ENCODE peak calls at places on chromosomes 16 and 17, in eight cellular contexts. One of them, this sample, is unnamed.

GRCh38 chr17:42679001-42679491 is 2.3 kb upstream of the PLEKHH3 start:
- DNase-seq in ovary: peak; percentile 77
- DNase-seq in BE2C: peak; percentile 53
- DNase-seq in epithelial cell of proximal tubule: no peak
- DNase-seq in WERI-Rb-1: peak; percentile 83
- DNase-seq in IMR-90: peak; percentile 39
- DNase-seq in AG04449: no peak
- DNase-seq in bronchial epithelial cell: peak; percentile 73
- DNase-seq in this sample: peak; percentile 63

GRCh38 chr16:84672276-84673202 is 24.2 kb downstream of the KLHL36 start:
- DNase-seq in WERI-Rb-1: peak; percentile 58
- DNase-seq in AG04449: no peak
- DNase-seq in ovary: peak; percentile 76
- DNase-seq in IMR-90: peak; percentile 68
- DNase-seq in bronchial epithelial cell: peak; percentile 51
- DNase-seq in epithelial cell of proximal tubule: no peak
- DNase-seq in BE2C: peak; percentile 82
- DNase-seq in this sample: peak; percentile 78

GRCh38 chr16:3829631-3830536 is 50.6 kb downstream of the CREBBP start:
- DNase-seq in IMR-90: peak; percentile 72
- DNase-seq in epithelial cell of proximal tubule: no peak
- DNase-seq in BE2C: no peak
- DNase-seq in bronchial epithelial cell: no peak
- DNase-seq in ovary: no peak
- DNase-seq in WERI-Rb-1: no peak
- DNase-seq in AG04449: no peak
- DNase-seq in this sample: no peak

GRCh38 chr16:11681977-11682654 is 13.9 kb downstream of the SNN start:
- DNase-seq in ovary: no peak
- DNase-seq in BE2C: no peak
- DNase-seq in epithelial cell of proximal tubule: no peak
- DNase-seq in bronchial epithelial cell: no peak
- DNase-seq in IMR-90: no peak
- DNase-seq in WERI-Rb-1: peak; percentile 38
- DNase-seq in AG04449: no peak
- DNase-seq in this sample: no peak

GRCh38 chr16:87000007-87000406 is 317.2 kb downstream of the C16orf95 start:
- DNase-seq in WERI-Rb-1: no peak
- DNase-seq in epithelial cell of proximal tubule: no peak
- DNase-seq in BE2C: no peak
- DNase-seq in ovary: no peak
- DNase-seq in IMR-90: no peak
- DNase-seq in bronchial epithelial cell: no peak
- DNase-seq in AG04449: no peak
- DNase-seq in this sample: no peak

GRCh38 chr16:84412262-84412661 is 43.9 kb downstream of the ATP2C2 start:
- DNase-seq in IMR-90: no peak
- DNase-seq in BE2C: no peak
- DNase-seq in bronchial epithelial cell: no peak
- DNase-seq in epithelial cell of proximal tubule: no peak
- DNase-seq in WERI-Rb-1: no peak
- DNase-seq in AG04449: no peak
- DNase-seq in ovary: no peak
- DNase-seq in this sample: no peak

GRCh38 chr17:29574732-29575510 is 6.4 kb downstream of the TP53I13 start:
- DNase-seq in bronchial epithelial cell: no peak
- DNase-seq in IMR-90: no peak
- DNase-seq in WERI-Rb-1: no peak
- DNase-seq in BE2C: no peak
- DNase-seq in epithelial cell of proximal tubule: no peak
- DNase-seq in ovary: peak; percentile 21
- DNase-seq in AG04449: no peak
- DNase-seq in this sample: no peak

GRCh38 chr16:55261301-55261700 is 62.7 kb upstream of the IRX6 start:
- DNase-seq in epithelial cell of proximal tubule: no peak
- DNase-seq in IMR-90: no peak
- DNase-seq in ovary: no peak
- DNase-seq in AG04449: no peak
- DNase-seq in bronchial epithelial cell: no peak
- DNase-seq in BE2C: no peak
- DNase-seq in WERI-Rb-1: no peak
- DNase-seq in this sample: no peak

GRCh38 chr17:41863074-41863843 is 2.0 kb downstream of the KLHL11 start:
- DNase-seq in WERI-Rb-1: no peak
- DNase-seq in ovary: no peak
- DNase-seq in AG04449: no peak
- DNase-seq in IMR-90: no peak
- DNase-seq in epithelial cell of proximal tubule: no peak
- DNase-seq in bronchial epithelial cell: no peak
- DNase-seq in BE2C: no peak
- DNase-seq in this sample: peak; percentile 28

GRCh38 chr17:61474235-61474927 is 22.2 kb downstream of the TBX4 start:
- DNase-seq in IMR-90: peak; percentile 66
- DNase-seq in ovary: no peak
- DNase-seq in bronchial epithelial cell: peak; percentile 98
- DNase-seq in AG04449: no peak
- DNase-seq in WERI-Rb-1: no peak
- DNase-seq in BE2C: no peak
- DNase-seq in epithelial cell of proximal tubule: no peak
- DNase-seq in this sample: no peak

GRCh38 chr17:76472726-76473125 is 5.3 kb downstream of the AANAT start:
- DNase-seq in IMR-90: no peak
- DNase-seq in WERI-Rb-1: peak; percentile 11
- DNase-seq in epithelial cell of proximal tubule: no peak
- DNase-seq in ovary: no peak
- DNase-seq in bronchial epithelial cell: no peak
- DNase-seq in BE2C: no peak
- DNase-seq in AG04449: no peak
- DNase-seq in this sample: no peak

GRCh38 chr17:53409588-53409987 is 413.1 kb upstream of the KIF2B start:
- DNase-seq in BE2C: no peak
- DNase-seq in bronchial epithelial cell: no peak
- DNase-seq in AG04449: no peak
- DNase-seq in IMR-90: no peak
- DNase-seq in ovary: no peak
- DNase-seq in WERI-Rb-1: no peak
- DNase-seq in epithelial cell of proximal tubule: no peak
- DNase-seq in this sample: no peak

GRCh38 chr17:47276444-47276843 is 22.8 kb downstream of the ITGB3 start:
- DNase-seq in IMR-90: no peak
- DNase-seq in ovary: no peak
- DNase-seq in epithelial cell of proximal tubule: no peak
- DNase-seq in WERI-Rb-1: no peak
- DNase-seq in AG04449: no peak
- DNase-seq in BE2C: no peak
- DNase-seq in bronchial epithelial cell: no peak
- DNase-seq in this sample: no peak

GRCh38 chr17:82129095-82129494 is 31.1 kb upstream of the FASN start:
- DNase-seq in WERI-Rb-1: no peak
- DNase-seq in AG04449: no peak
- DNase-seq in ovary: no peak
- DNase-seq in bronchial epithelial cell: no peak
- DNase-seq in IMR-90: no peak
- DNase-seq in BE2C: no peak
- DNase-seq in epithelial cell of proximal tubule: no peak
- DNase-seq in this sample: no peak
- TF ChIP-seq CTCF in WERI-Rb-1: peak; percentile 43
- TF ChIP-seq CTCF in AG04449: peak; percentile 1
- TF ChIP-seq CTCF in ovary: no peak
- TF ChIP-seq CTCF in bronchial epithelial cell: peak; percentile 20
- TF ChIP-seq CTCF in IMR-90: peak; percentile 6
- TF ChIP-seq CTCF in BE2C: peak; percentile 33
- TF ChIP-seq CTCF in epithelial cell of proximal tubule: peak; percentile 40
- TF ChIP-seq CTCF in this sample: peak; percentile 20

GRCh38 chr17:17950806-17951205 is 21.4 kb downstream of the TOM1L2 start:
- DNase-seq in WERI-Rb-1: no peak
- DNase-seq in ovary: no peak
- DNase-seq in epithelial cell of proximal tubule: no peak
- DNase-seq in bronchial epithelial cell: no peak
- DNase-seq in AG04449: no peak
- DNase-seq in BE2C: no peak
- DNase-seq in IMR-90: no peak
- DNase-seq in this sample: no peak
- TF ChIP-seq CTCF in WERI-Rb-1: peak; percentile 55
- TF ChIP-seq CTCF in ovary: no peak
- TF ChIP-seq CTCF in epithelial cell of proximal tubule: peak; percentile 50
- TF ChIP-seq CTCF in bronchial epithelial cell: peak; percentile 55
- TF ChIP-seq CTCF in AG04449: peak; percentile 5
- TF ChIP-seq CTCF in BE2C: peak; percentile 17
- TF ChIP-seq CTCF in IMR-90: peak; percentile 22
- TF ChIP-seq CTCF in this sample: peak; percentile 22

GRCh38 chr16:71214771-71215381 is 15.6 kb downstream of the HYDIN start:
- DNase-seq in bronchial epithelial cell: peak; percentile 37
- DNase-seq in ovary: no peak
- DNase-seq in AG04449: no peak
- DNase-seq in IMR-90: no peak
- DNase-seq in BE2C: no peak
- DNase-seq in WERI-Rb-1: no peak
- DNase-seq in epithelial cell of proximal tubule: no peak
- DNase-seq in this sample: no peak

DNA sequence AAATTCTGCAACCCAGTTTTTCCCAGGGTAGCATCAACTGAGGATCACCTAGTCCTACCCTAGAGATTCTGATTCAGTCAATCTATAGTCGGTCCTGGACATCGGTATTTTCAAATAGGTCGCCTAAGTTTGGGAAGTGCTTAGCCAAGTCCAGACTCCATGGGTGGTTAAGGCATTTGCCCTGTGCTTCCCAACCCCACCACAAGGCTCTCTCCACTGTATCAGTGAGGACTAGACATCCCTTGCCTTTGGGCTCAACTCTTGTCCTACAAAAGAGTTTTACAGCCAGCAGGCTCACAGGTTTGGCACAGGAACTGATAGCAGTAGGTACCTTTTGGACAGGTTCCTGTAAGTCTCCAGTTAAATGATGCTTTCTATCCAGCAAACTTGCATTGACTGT is 13.8 kb downstream of the HYDIN start:
- DNase-seq in bronchial epithelial cell: no peak
- DNase-seq in WERI-Rb-1: no peak
- DNase-seq in ovary: no peak
- DNase-seq in BE2C: no peak
- DNase-seq in IMR-90: no peak
- DNase-seq in AG04449: no peak
- DNase-seq in epithelial cell of proximal tubule: no peak
- DNase-seq in this sample: peak; percentile 9
- TF ChIP-seq CTCF in bronchial epithelial cell: no peak
- TF ChIP-seq CTCF in WERI-Rb-1: peak; percentile 45
- TF ChIP-seq CTCF in ovary: no peak
- TF ChIP-seq CTCF in BE2C: no peak
- TF ChIP-seq CTCF in IMR-90: no peak
- TF ChIP-seq CTCF in AG04449: no peak
- TF ChIP-seq CTCF in epithelial cell of proximal tubule: peak; percentile 30
- TF ChIP-seq CTCF in this sample: no peak

DNA sequence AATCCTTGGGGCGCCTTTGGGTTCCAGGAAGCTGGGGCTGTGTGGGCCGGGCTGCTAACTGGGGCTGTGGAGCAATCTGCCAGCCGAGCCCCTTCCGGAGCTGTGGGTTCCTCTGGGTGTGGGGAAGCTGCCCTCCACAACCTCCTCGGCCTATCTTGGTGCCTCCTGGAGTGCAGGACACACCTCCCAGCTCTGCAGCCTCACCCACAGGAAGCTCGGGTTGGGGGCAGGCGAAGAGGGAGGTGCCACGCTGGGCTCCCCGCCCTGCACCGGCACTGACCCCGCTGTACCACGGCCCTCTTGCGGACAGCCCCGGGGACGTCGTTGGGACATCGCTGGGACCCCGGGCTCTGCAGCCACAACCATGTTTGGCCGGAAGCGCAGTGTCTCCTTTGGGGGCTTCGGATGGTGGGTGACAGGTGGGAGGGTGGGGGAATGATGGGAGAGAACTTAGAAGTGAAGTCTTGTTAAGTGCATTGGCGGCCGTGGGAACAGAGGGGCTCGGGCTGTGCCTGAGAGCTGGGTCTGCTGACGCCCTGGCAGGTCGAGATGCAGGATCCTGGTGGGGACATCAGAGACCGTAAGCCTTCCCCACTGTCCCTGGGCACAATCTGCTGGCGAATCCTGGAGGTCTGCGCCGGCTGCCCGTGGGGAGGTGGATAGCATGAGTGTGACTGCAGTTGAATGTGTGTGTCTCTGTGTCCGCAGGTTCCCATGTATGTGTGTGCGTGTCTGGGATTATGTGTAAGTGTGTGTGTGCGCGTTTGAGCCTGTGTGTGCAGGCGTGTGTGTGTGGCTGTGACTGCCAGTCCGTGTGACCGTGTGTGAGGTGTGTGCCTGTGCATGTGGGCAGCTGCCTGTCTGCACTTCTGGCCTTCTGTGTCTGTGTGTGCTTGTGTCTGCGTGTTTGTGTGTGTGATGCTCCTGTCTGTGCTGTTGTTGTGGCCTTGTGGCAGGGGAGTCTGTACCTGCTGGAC is at the start of gene RAP1GAP2:
- DNase-seq in WERI-Rb-1: no peak
- DNase-seq in AG04449: no peak
- DNase-seq in IMR-90: no peak
- DNase-seq in bronchial epithelial cell: no peak
- DNase-seq in BE2C: no peak
- DNase-seq in epithelial cell of proximal tubule: no peak
- DNase-seq in ovary: no peak
- DNase-seq in this sample: no peak
- TF ChIP-seq CTCF in WERI-Rb-1: no peak
- TF ChIP-seq CTCF in AG04449: no peak
- TF ChIP-seq CTCF in IMR-90: no peak
- TF ChIP-seq CTCF in bronchial epithelial cell: no peak
- TF ChIP-seq CTCF in BE2C: no peak
- TF ChIP-seq CTCF in epithelial cell of proximal tubule: no peak
- TF ChIP-seq CTCF in ovary: no peak
- TF ChIP-seq CTCF in this sample: no peak

DNA sequence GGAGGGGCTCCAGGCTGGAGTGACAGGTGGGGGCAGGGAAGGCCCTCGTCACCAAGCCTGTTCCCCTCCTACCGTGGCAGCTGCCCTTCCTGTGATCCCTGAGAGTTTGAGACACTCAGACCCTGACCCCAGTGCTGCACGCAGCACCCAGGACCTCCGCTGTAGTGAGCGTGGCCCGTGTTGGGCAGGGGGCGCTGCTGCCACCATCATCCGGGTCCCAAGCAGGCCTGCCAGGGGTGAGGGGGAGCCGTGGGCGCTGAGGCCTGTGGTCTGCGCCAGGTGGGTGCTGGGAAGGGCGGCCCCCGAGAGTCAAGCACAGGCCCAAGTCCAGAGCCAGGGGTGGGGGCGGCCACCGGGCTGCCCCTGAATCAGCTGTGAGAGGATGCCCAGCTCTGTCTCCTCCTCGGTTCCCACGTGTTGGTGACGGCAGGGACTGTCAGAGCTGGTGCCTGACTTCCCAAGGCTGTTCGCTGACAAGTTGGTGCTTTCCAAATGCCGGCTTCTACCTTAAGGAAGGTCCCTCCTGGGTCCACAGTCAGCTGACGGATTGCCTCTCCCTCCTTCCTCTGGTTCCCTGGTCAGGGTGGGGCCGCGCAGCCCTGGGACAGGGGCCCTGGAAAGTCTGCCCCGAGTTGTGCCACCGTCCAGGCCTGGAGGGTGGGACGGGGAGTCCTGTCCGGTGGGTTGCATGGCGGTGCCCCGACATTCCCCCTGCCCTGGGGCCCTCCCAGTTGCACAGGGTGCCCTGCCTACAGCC is 31.1 kb downstream of the TPSG1 start:
- DNase-seq in epithelial cell of proximal tubule: no peak
- DNase-seq in IMR-90: no peak
- DNase-seq in BE2C: no peak
- DNase-seq in ovary: no peak
- DNase-seq in WERI-Rb-1: no peak
- DNase-seq in bronchial epithelial cell: no peak
- DNase-seq in AG04449: no peak
- DNase-seq in this sample: no peak
- TF ChIP-seq CTCF in epithelial cell of proximal tubule: no peak
- TF ChIP-seq CTCF in IMR-90: no peak
- TF ChIP-seq CTCF in BE2C: no peak
- TF ChIP-seq CTCF in ovary: no peak
- TF ChIP-seq CTCF in WERI-Rb-1: peak; percentile 32
- TF ChIP-seq CTCF in bronchial epithelial cell: no peak
- TF ChIP-seq CTCF in AG04449: no peak
- TF ChIP-seq CTCF in this sample: peak; percentile 21

This sample was measured in neural progenitor cell.